ENCODE peak calls at places on chromosomes 4 and X, in ten cellular contexts. One of them, this sample, is unnamed.

GRCh38 chr4:125179727-125180126 is 135.0 kb upstream of the FAT4 start:
- DNase-seq in HepG2: no peak
- DNase-seq in SK-N-SH: no peak
- DNase-seq in suprapubic skin: no peak
- DNase-seq in CD8-positive, alpha-beta memory T cell: no peak
- DNase-seq in fibroblast of lung: no peak
- DNase-seq in IMR-90: no peak
- DNase-seq in neural progenitor cell: no peak
- DNase-seq in cardiac muscle cell: no peak
- DNase-seq in pancreas: no peak
- DNase-seq in this sample: no peak

GRCh38 chr4:41358626-41359025 is 101.9 kb downstream of the UCHL1 start:
- DNase-seq in HepG2: no peak
- DNase-seq in SK-N-SH: peak; percentile 68
- DNase-seq in suprapubic skin: no peak
- DNase-seq in CD8-positive, alpha-beta memory T cell: no peak
- DNase-seq in fibroblast of lung: peak; percentile 18
- DNase-seq in IMR-90: no peak
- DNase-seq in neural progenitor cell: no peak
- DNase-seq in cardiac muscle cell: no peak
- DNase-seq in pancreas: peak; percentile 16
- DNase-seq in this sample: no peak

GRCh38 chr4:33063238-33063637 is 2343.1 kb downstream of the PCDH7 start:
- DNase-seq in HepG2: no peak
- DNase-seq in SK-N-SH: no peak
- DNase-seq in suprapubic skin: no peak
- DNase-seq in CD8-positive, alpha-beta memory T cell: no peak
- DNase-seq in fibroblast of lung: peak; percentile 51
- DNase-seq in IMR-90: peak; percentile 54
- DNase-seq in neural progenitor cell: no peak
- DNase-seq in cardiac muscle cell: peak; percentile 26
- DNase-seq in pancreas: no peak
- DNase-seq in this sample: no peak

GRCh38 chrX:103453655-103454054 is 65.6 kb downstream of the RAB40A start:
- DNase-seq in HepG2: no peak
- DNase-seq in SK-N-SH: no peak
- DNase-seq in suprapubic skin: no peak
- DNase-seq in CD8-positive, alpha-beta memory T cell: no peak
- DNase-seq in fibroblast of lung: peak; percentile 97
- DNase-seq in IMR-90: peak; percentile 97
- DNase-seq in neural progenitor cell: no peak
- DNase-seq in cardiac muscle cell: no peak
- DNase-seq in pancreas: no peak
- DNase-seq in this sample: no peak

GRCh38 chrX:148979786-148980185 is 479.4 kb downstream of the AFF2 start:
- DNase-seq in HepG2: no peak
- DNase-seq in SK-N-SH: no peak
- DNase-seq in suprapubic skin: no peak
- DNase-seq in CD8-positive, alpha-beta memory T cell: no peak
- DNase-seq in fibroblast of lung: no peak
- DNase-seq in IMR-90: no peak
- DNase-seq in neural progenitor cell: no peak
- DNase-seq in cardiac muscle cell: no peak
- DNase-seq in pancreas: no peak
- DNase-seq in this sample: no peak

GRCh38 chr4:12186526-12186925 is 757.8 kb upstream of the HS3ST1 start:
- DNase-seq in HepG2: no peak
- DNase-seq in SK-N-SH: no peak
- DNase-seq in suprapubic skin: no peak
- DNase-seq in CD8-positive, alpha-beta memory T cell: no peak
- DNase-seq in fibroblast of lung: no peak
- DNase-seq in IMR-90: no peak
- DNase-seq in neural progenitor cell: no peak
- DNase-seq in cardiac muscle cell: no peak
- DNase-seq in pancreas: no peak
- DNase-seq in this sample: no peak

GRCh38 chrX:66638591-66639500 is at the start of gene EDA2R:
- DNase-seq in HepG2: peak; percentile 85
- DNase-seq in SK-N-SH: peak; percentile 66
- DNase-seq in suprapubic skin: no peak
- DNase-seq in CD8-positive, alpha-beta memory T cell: no peak
- DNase-seq in fibroblast of lung: peak; percentile 48
- DNase-seq in IMR-90: peak; percentile 87
- DNase-seq in neural progenitor cell: peak; percentile 83
- DNase-seq in cardiac muscle cell: peak; percentile 74
- DNase-seq in pancreas: peak; percentile 17
- DNase-seq in this sample: peak; percentile 17

GRCh38 chrX:41922125-41922521 is 1.2 kb downstream of the CASK start:
- DNase-seq in HepG2: no peak
- DNase-seq in SK-N-SH: peak; percentile 27
- DNase-seq in suprapubic skin: no peak
- DNase-seq in CD8-positive, alpha-beta memory T cell: peak; percentile 4
- DNase-seq in fibroblast of lung: peak; percentile 14
- DNase-seq in IMR-90: peak; percentile 27
- DNase-seq in neural progenitor cell: peak; percentile 8
- DNase-seq in cardiac muscle cell: peak; percentile 43
- DNase-seq in pancreas: no peak
- DNase-seq in this sample: no peak

GRCh38 chrX:50579955-50580354 is 109.3 kb upstream of the DGKK start:
- DNase-seq in HepG2: peak; percentile 68
- DNase-seq in SK-N-SH: peak; percentile 40
- DNase-seq in suprapubic skin: no peak
- DNase-seq in CD8-positive, alpha-beta memory T cell: peak; percentile 1
- DNase-seq in fibroblast of lung: peak; percentile 61
- DNase-seq in IMR-90: peak; percentile 57
- DNase-seq in neural progenitor cell: peak; percentile 78
- DNase-seq in cardiac muscle cell: peak; percentile 70
- DNase-seq in pancreas: peak; percentile 7
- DNase-seq in this sample: peak; percentile 28

GRCh38 chr4:168711197-168712120 is 214.6 kb downstream of the PALLD start:
- DNase-seq in HepG2: no peak
- DNase-seq in SK-N-SH: no peak
- DNase-seq in suprapubic skin: no peak
- DNase-seq in CD8-positive, alpha-beta memory T cell: no peak
- DNase-seq in fibroblast of lung: peak; percentile 57
- DNase-seq in IMR-90: peak; percentile 44
- DNase-seq in neural progenitor cell: no peak
- DNase-seq in cardiac muscle cell: no peak
- DNase-seq in pancreas: no peak
- DNase-seq in this sample: no peak

GRCh38 chr4:6150046-6150735 is 50.2 kb downstream of the JAKMIP1 start:
- DNase-seq in HepG2: no peak
- DNase-seq in SK-N-SH: no peak
- DNase-seq in suprapubic skin: no peak
- DNase-seq in CD8-positive, alpha-beta memory T cell: no peak
- DNase-seq in fibroblast of lung: no peak
- DNase-seq in IMR-90: no peak
- DNase-seq in neural progenitor cell: no peak
- DNase-seq in cardiac muscle cell: no peak
- DNase-seq in pancreas: no peak
- DNase-seq in this sample: no peak

GRCh38 chr4:53682196-53682595 is 90.9 kb upstream of the LNX1 start:
- DNase-seq in HepG2: no peak
- DNase-seq in SK-N-SH: no peak
- DNase-seq in suprapubic skin: no peak
- DNase-seq in CD8-positive, alpha-beta memory T cell: no peak
- DNase-seq in fibroblast of lung: peak; percentile 47
- DNase-seq in IMR-90: peak; percentile 85
- DNase-seq in neural progenitor cell: no peak
- DNase-seq in cardiac muscle cell: no peak
- DNase-seq in pancreas: no peak
- DNase-seq in this sample: no peak
- H3K27ac ChIP-seq in HepG2: no peak overlapping the region
- H3K27ac ChIP-seq in SK-N-SH: peak overlapping the region; percentile 41
- H3K27ac ChIP-seq in suprapubic skin: no peak overlapping the region
- H3K27ac ChIP-seq in CD8-positive, alpha-beta memory T cell: no peak overlapping the region
- H3K27ac ChIP-seq in fibroblast of lung: peak overlapping the region; percentile 22
- H3K27ac ChIP-seq in IMR-90: peak overlapping the region; percentile 83
- H3K27ac ChIP-seq in neural progenitor cell: no peak overlapping the region
- H3K27ac ChIP-seq in cardiac muscle cell: no peak overlapping the region
- H3K27ac ChIP-seq in pancreas: no peak overlapping the region
- H3K27ac ChIP-seq in this sample: no peak overlapping the region

GRCh38 chrX:9955506-9955905 is 11.7 kb upstream of the CLDN34 start:
- DNase-seq in HepG2: no peak
- DNase-seq in SK-N-SH: no peak
- DNase-seq in suprapubic skin: no peak
- DNase-seq in CD8-positive, alpha-beta memory T cell: no peak
- DNase-seq in fibroblast of lung: peak; percentile 79
- DNase-seq in IMR-90: peak; percentile 90
- DNase-seq in neural progenitor cell: no peak
- DNase-seq in cardiac muscle cell: no peak
- DNase-seq in pancreas: no peak
- DNase-seq in this sample: no peak

GRCh38 chrX:9953396-9953795 is 13.8 kb upstream of the CLDN34 start:
- DNase-seq in HepG2: no peak
- DNase-seq in SK-N-SH: no peak
- DNase-seq in suprapubic skin: no peak
- DNase-seq in CD8-positive, alpha-beta memory T cell: no peak
- DNase-seq in fibroblast of lung: no peak
- DNase-seq in IMR-90: no peak
- DNase-seq in neural progenitor cell: no peak
- DNase-seq in cardiac muscle cell: no peak
- DNase-seq in pancreas: no peak
- DNase-seq in this sample: no peak

GRCh38 chrX:9948406-9948805 is 18.8 kb upstream of the CLDN34 start:
- DNase-seq in HepG2: no peak
- DNase-seq in SK-N-SH: no peak
- DNase-seq in suprapubic skin: no peak
- DNase-seq in CD8-positive, alpha-beta memory T cell: no peak
- DNase-seq in fibroblast of lung: peak; percentile 58
- DNase-seq in IMR-90: peak; percentile 26
- DNase-seq in neural progenitor cell: no peak
- DNase-seq in cardiac muscle cell: no peak
- DNase-seq in pancreas: no peak
- DNase-seq in this sample: no peak

GRCh38 chrX:9947395-9947794 is 19.8 kb upstream of the CLDN34 start:
- DNase-seq in HepG2: no peak
- DNase-seq in SK-N-SH: no peak
- DNase-seq in suprapubic skin: no peak
- DNase-seq in CD8-positive, alpha-beta memory T cell: no peak
- DNase-seq in fibroblast of lung: no peak
- DNase-seq in IMR-90: no peak
- DNase-seq in neural progenitor cell: no peak
- DNase-seq in cardiac muscle cell: no peak
- DNase-seq in pancreas: no peak
- DNase-seq in this sample: no peak

GRCh38 chrX:9952313-9952712 is 14.8 kb upstream of the CLDN34 start:
- DNase-seq in HepG2: peak; percentile 31
- DNase-seq in SK-N-SH: no peak
- DNase-seq in suprapubic skin: no peak
- DNase-seq in CD8-positive, alpha-beta memory T cell: no peak
- DNase-seq in fibroblast of lung: no peak
- DNase-seq in IMR-90: no peak
- DNase-seq in neural progenitor cell: no peak
- DNase-seq in cardiac muscle cell: no peak
- DNase-seq in pancreas: no peak
- DNase-seq in this sample: no peak
- H3K4me3 ChIP-seq in HepG2: no peak overlapping the region
- H3K4me3 ChIP-seq in SK-N-SH: no peak overlapping the region
- H3K4me3 ChIP-seq in suprapubic skin: no peak overlapping the region
- H3K4me3 ChIP-seq in CD8-positive, alpha-beta memory T cell: no peak overlapping the region
- H3K4me3 ChIP-seq in fibroblast of lung: no peak overlapping the region
- H3K4me3 ChIP-seq in IMR-90: no peak overlapping the region
- H3K4me3 ChIP-seq in neural progenitor cell: no peak overlapping the region
- H3K4me3 ChIP-seq in cardiac muscle cell: no peak overlapping the region
- H3K4me3 ChIP-seq in pancreas: no peak overlapping the region
- H3K4me3 ChIP-seq in this sample: no peak overlapping the region

DNA sequence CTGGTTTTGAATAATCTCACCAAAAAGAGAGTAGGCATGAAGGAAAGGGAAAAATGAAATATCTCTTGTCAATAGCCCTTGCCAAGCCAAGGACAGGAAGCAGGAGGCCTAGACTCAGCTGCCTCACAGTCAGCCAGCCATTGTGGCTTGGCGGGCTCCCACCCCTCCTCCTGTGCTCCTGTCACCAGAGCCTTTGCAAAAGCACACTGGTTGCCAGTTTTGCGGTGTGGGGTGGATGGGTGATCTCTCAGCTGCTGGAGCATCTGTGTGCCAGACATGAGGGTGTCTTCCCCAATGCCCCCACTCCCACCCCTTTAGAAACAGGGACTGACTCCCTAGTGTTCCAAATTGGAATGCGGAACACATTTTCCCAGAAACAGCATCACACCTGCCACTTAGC is 26.1 kb downstream of the ARHGEF6 start:
- DNase-seq in HepG2: no peak
- DNase-seq in SK-N-SH: no peak
- DNase-seq in suprapubic skin: no peak
- DNase-seq in CD8-positive, alpha-beta memory T cell: peak; percentile 11
- DNase-seq in fibroblast of lung: no peak
- DNase-seq in IMR-90: no peak
- DNase-seq in neural progenitor cell: peak; percentile 8
- DNase-seq in cardiac muscle cell: no peak
- DNase-seq in pancreas: no peak
- DNase-seq in this sample: no peak
- H3K36me3 ChIP-seq in HepG2: no peaks in the 10 kb centered on the region
- H3K36me3 ChIP-seq in SK-N-SH: no peaks in the 10 kb centered on the region
- H3K36me3 ChIP-seq in suprapubic skin: no peaks in the 10 kb centered on the region
- H3K36me3 ChIP-seq in CD8-positive, alpha-beta memory T cell: no peaks in the 10 kb centered on the region
- H3K36me3 ChIP-seq in fibroblast of lung: no peaks in the 10 kb centered on the region
- H3K36me3 ChIP-seq in IMR-90: no peaks in the 10 kb centered on the region
- H3K36me3 ChIP-seq in neural progenitor cell: no peaks in the 10 kb centered on the region
- H3K36me3 ChIP-seq in cardiac muscle cell: no peaks in the 10 kb centered on the region
- H3K36me3 ChIP-seq in pancreas: no peaks in the 10 kb centered on the region
- H3K36me3 ChIP-seq in this sample: no peaks in the 10 kb centered on the region

GRCh38 chr4:38869511-38869910 is 1.9 kb downstream of the FAM114A1 start:
- DNase-seq in HepG2: no peak
- DNase-seq in SK-N-SH: no peak
- DNase-seq in suprapubic skin: no peak
- DNase-seq in CD8-positive, alpha-beta memory T cell: no peak
- DNase-seq in fibroblast of lung: no peak
- DNase-seq in IMR-90: no peak
- DNase-seq in neural progenitor cell: no peak
- DNase-seq in cardiac muscle cell: no peak
- DNase-seq in pancreas: no peak
- DNase-seq in this sample: no peak

GRCh38 chr4:38873290-38873949 is 5.8 kb downstream of the FAM114A1 start:
- DNase-seq in HepG2: peak; percentile 54
- DNase-seq in SK-N-SH: no peak
- DNase-seq in suprapubic skin: no peak
- DNase-seq in CD8-positive, alpha-beta memory T cell: no peak
- DNase-seq in fibroblast of lung: no peak
- DNase-seq in IMR-90: no peak
- DNase-seq in neural progenitor cell: no peak
- DNase-seq in cardiac muscle cell: no peak
- DNase-seq in pancreas: no peak
- DNase-seq in this sample: no peak

GRCh38 chr4:38871593-38871992 is 4.0 kb downstream of the FAM114A1 start:
- DNase-seq in HepG2: no peak
- DNase-seq in SK-N-SH: no peak
- DNase-seq in suprapubic skin: no peak
- DNase-seq in CD8-positive, alpha-beta memory T cell: no peak
- DNase-seq in fibroblast of lung: no peak
- DNase-seq in IMR-90: peak; percentile 28
- DNase-seq in neural progenitor cell: no peak
- DNase-seq in cardiac muscle cell: no peak
- DNase-seq in pancreas: no peak
- DNase-seq in this sample: no peak

GRCh38 chr4:38870098-38870850 is 2.7 kb downstream of the FAM114A1 start:
- DNase-seq in HepG2: no peak
- DNase-seq in SK-N-SH: no peak
- DNase-seq in suprapubic skin: no peak
- DNase-seq in CD8-positive, alpha-beta memory T cell: no peak
- DNase-seq in fibroblast of lung: no peak
- DNase-seq in IMR-90: peak; percentile 30
- DNase-seq in neural progenitor cell: no peak
- DNase-seq in cardiac muscle cell: no peak
- DNase-seq in pancreas: no peak
- DNase-seq in this sample: no peak

GRCh38 chr4:38872620-38873019 is 5.0 kb downstream of the FAM114A1 start:
- DNase-seq in HepG2: peak; percentile 88
- DNase-seq in SK-N-SH: no peak
- DNase-seq in suprapubic skin: no peak
- DNase-seq in CD8-positive, alpha-beta memory T cell: no peak
- DNase-seq in fibroblast of lung: peak; percentile 85
- DNase-seq in IMR-90: peak; percentile 77
- DNase-seq in neural progenitor cell: no peak
- DNase-seq in cardiac muscle cell: no peak
- DNase-seq in pancreas: peak; percentile 35
- DNase-seq in this sample: peak; percentile 55
- H3K27ac ChIP-seq in HepG2: peak overlapping the region; percentile 75
- H3K27ac ChIP-seq in SK-N-SH: no peak overlapping the region
- H3K27ac ChIP-seq in suprapubic skin: peak overlapping the region; percentile 70
- H3K27ac ChIP-seq in CD8-positive, alpha-beta memory T cell: no peak overlapping the region
- H3K27ac ChIP-seq in fibroblast of lung: peak overlapping the region; percentile 40
- H3K27ac ChIP-seq in IMR-90: peak overlapping the region; percentile 53
- H3K27ac ChIP-seq in neural progenitor cell: no peak overlapping the region
- H3K27ac ChIP-seq in cardiac muscle cell: no peak overlapping the region
- H3K27ac ChIP-seq in pancreas: peak overlapping the region; percentile 56
- H3K27ac ChIP-seq in this sample: peak overlapping the region; percentile 29